ENCODE peak calls at places on chromosome 1, in ten cellular contexts. O, Q, I, G, R, F, K, E, L and C are unnamed samples.

GRCh38 chr1:48019714-48020315 is 22.6 kb upstream of the TRABD2B start:
- DNase-seq in O (no peak), Q (no peak), I (peak), G (peak), R (no peak), F (no peak), K (no peak), E (no peak), L (no peak), C (no peak)

GRCh38 chr1:186783193-186783592 is 45.6 kb upstream of the PLA2G4A start:
- DNase-seq in O (no peak), Q (no peak), I (no peak), G (no peak), R (no peak), F (no peak), K (no peak), E (no peak), L (no peak), C (no peak)

GRCh38 chr1:95631695-95632094 is 397.7 kb downstream of the RWDD3 start:
- DNase-seq in O (no peak), Q (no peak), I (no peak), G (no peak), R (no peak), F (no peak), K (no peak), E (no peak), L (no peak), C (no peak)

GRCh38 chr1:94259635-94260289 is 22.4 kb upstream of the ARHGAP29 start:
- DNase-seq in O (peak), Q (no peak), I (no peak), G (no peak), R (peak), F (no peak), K (no peak), E (no peak), L (no peak), C (no peak)

GRCh38 chr1:14804626-14805025 is 206.1 kb downstream of the KAZN start:
- DNase-seq in O (no peak), Q (no peak), I (no peak), G (no peak), R (no peak), F (no peak), K (no peak), E (no peak), L (no peak), C (peak)

GRCh38 chr1:33181906-33182305 is at the start of gene TRIM62:
- DNase-seq in O (peak), Q (peak), I (peak), G (peak), R (peak), F (peak), K (peak), E (peak), L (peak), C (peak)

GRCh38 chr1:54254055-54254454 is 54.1 kb downstream of the MRPL37 start:
- DNase-seq in O (peak), Q (no peak), I (no peak), G (peak), R (peak), F (no peak), K (peak), E (peak), L (no peak), C (no peak)

GRCh38 chr1:144551543-144552424 is 40.9 kb upstream of the PPIAL4F start:
- DNase-seq in O (peak), Q (peak), I (peak), G (peak), R (peak), F (peak), K (peak), E (peak), L (peak), C (peak)

GRCh38 chr1:177567393-177567792 is 396.6 kb downstream of the BRINP2 start:
- DNase-seq in O (peak), Q (no peak), I (no peak), G (no peak), R (peak), F (no peak), K (no peak), E (peak), L (no peak), C (peak)

GRCh38 chr1:10192263-10192662 is 18.1 kb upstream of the KIF1B start:
- DNase-seq in O (no peak), Q (no peak), I (no peak), G (no peak), R (no peak), F (no peak), K (no peak), E (no peak), L (no peak), C (no peak)

GRCh38 chr1:239909894-239910293 is 181.8 kb upstream of the FMN2 start:
- DNase-seq in O (peak), Q (no peak), I (peak), G (no peak), R (peak), F (peak), K (no peak), E (no peak), L (no peak), C (no peak)

GRCh38 chr1:34379911-34380310 is 203.2 kb downstream of the C1orf94 start:
- DNase-seq in O (no peak), Q (no peak), I (no peak), G (peak), R (no peak), F (no peak), K (no peak), E (no peak), L (no peak), C (no peak)

GRCh38 chr1:193019442-193020026 is 39.6 kb downstream of the UCHL5 start:
- DNase-seq in O (peak), Q (no peak), I (no peak), G (peak), R (peak), F (peak), K (peak), E (peak), L (no peak), C (no peak)

GRCh38 chr1:22822371-22822770 is 111.7 kb downstream of the EPHB2 start:
- DNase-seq in O (no peak), Q (no peak), I (no peak), G (no peak), R (no peak), F (no peak), K (no peak), E (no peak), L (no peak), C (no peak)

GRCh38 chr1:5980314-5981008 is 11.8 kb downstream of the NPHP4 start:
- DNase-seq in O (peak), Q (no peak), I (peak), G (peak), R (peak), F (no peak), K (peak), E (no peak), L (no peak), C (peak)

GRCh38 chr1:21783679-21784603 is 992 bp upstream of the USP48 start:
- DNase-seq in O (peak), Q (peak), I (peak), G (peak), R (peak), F (peak), K (no peak), E (no peak), L (no peak), C (peak)

GRCh38 chr1:46288485-46289133 is 14.8 kb downstream of the LRRC41 start:
- DNase-seq in O (peak), Q (no peak), I (no peak), G (no peak), R (peak), F (no peak), K (no peak), E (no peak), L (no peak), C (no peak)